ENCODE peak calls at places on chromosomes 6 and 20, in six cellular contexts. S is gastrocnemius medialis; B is cardiac muscle cell; I is CD8-positive, alpha-beta T cell; D is coronary artery; E is upper lobe of right lung. T is an unnamed sample.

GRCh38 chr6:22788038-22788437 is 218.7 kb downstream of the HDGFL1 start:
- DNase-seq in S (no peak), B (no peak), I (no peak), D (no peak), E (no peak), T (no peak)

GRCh38 chr20:9508240-9508661 is 6.1 kb upstream of the LAMP5 start:
- DNase-seq in S (no peak), B (no peak), I (no peak), D (no peak), E (no peak), T (no peak)

GRCh38 chr6:21300439-21300838 is 293.1 kb upstream of the SOX4 start:
- DNase-seq in S (no peak), B (no peak), I (no peak), D (no peak), E (no peak), T (no peak)

GRCh38 chr6:147528511-147529145 is 20.1 kb downstream of the SAMD5 start:
- DNase-seq in S (no peak), B (no peak), I (no peak), D (no peak), E (no peak), T (no peak)

GRCh38 chr6:10315034-10315433 is 99.8 kb downstream of the TFAP2A start:
- DNase-seq in S (no peak), B (no peak), I (no peak), D (no peak), E (no peak), T (no peak)

GRCh38 chr20:38935285-38935684 is 9.1 kb downstream of the FAM83D start:
- DNase-seq in S (no peak), B (peak; percentile 47), I (no peak), D (no peak), E (no peak), T (no peak)

GRCh38 chr6:115091461-115091860 is 748.6 kb upstream of the HS3ST5 start:
- DNase-seq in S (no peak), B (no peak), I (no peak), D (no peak), E (no peak), T (no peak)

GRCh38 chr20:39248851-39249485 is 286.8 kb downstream of the DHX35 start:
- DNase-seq in S (no peak), B (no peak), I (no peak), D (no peak), E (no peak), T (no peak)

GRCh38 chr20:13810446-13810845 is 25.6 kb downstream of the NDUFAF5 start:
- DNase-seq in S (no peak), B (no peak), I (no peak), D (no peak), E (no peak), T (no peak)

GRCh38 chr20:56460459-56460858 is 8.0 kb upstream of the RTF2 start:
- DNase-seq in S (no peak), B (no peak), I (peak; percentile 54), D (no peak), E (no peak), T (no peak)

GRCh38 chr6:149480502-149481280 is 4.1 kb downstream of the ZC3H12D start:
- DNase-seq in S (no peak), B (no peak), I (peak; percentile 57), D (no peak), E (no peak), T (no peak)

GRCh38 chr6:156875062-156875461 is 97.9 kb downstream of the ARID1B start:
- DNase-seq in S (no peak), B (no peak), I (no peak), D (no peak), E (no peak), T (no peak)

GRCh38 chr6:118659513-118660217 is 8.3 kb upstream of the CEP85L start:
- DNase-seq in S (peak; percentile 65), B (no peak), I (no peak), D (no peak), E (no peak), T (no peak)

GRCh38 chr6:112218563-112218962 is 35.8 kb downstream of the LAMA4 start:
- DNase-seq in S (no peak), B (peak; percentile 49), I (no peak), D (no peak), E (no peak), T (no peak)

GRCh38 chr6:9523462-9523861 is 891.4 kb downstream of the TFAP2A start:
- DNase-seq in S (no peak), B (peak; percentile 86), I (no peak), D (no peak), E (no peak), T (no peak)

GRCh38 chr6:37809144-37809543 is 10.4 kb upstream of the ZFAND3 start:
- DNase-seq in S (no peak), B (peak; percentile 71), I (no peak), D (no peak), E (no peak), T (no peak)

GRCh38 chr6:151494235-151494950 is 576 bp downstream of the CCDC170 start:
- DNase-seq in S (no peak), B (peak; percentile 54), I (no peak), D (no peak), E (peak; percentile 73), T (no peak)

GRCh38 chr6:144158133-144158532 is 7.8 kb downstream of the STX11 start:
- DNase-seq in S (peak; percentile 36), B (peak; percentile 97), I (no peak), D (no peak), E (no peak), T (no peak)

GRCh38 chr20:43191946-43192847 is 2.5 kb upstream of the PTPRT start:
- DNase-seq in S (no peak), B (peak; percentile 6), I (no peak), D (no peak), E (no peak), T (peak; percentile 20)

GRCh38 chr20:11926599-11926998 is 8.9 kb downstream of the BTBD3 start:
- DNase-seq in S (no peak), B (no peak), I (no peak), D (no peak), E (no peak), T (no peak)

GRCh38 chr6:42279144-42279781 is 61.6 kb upstream of the MRPS10 start:
- DNase-seq in S (peak; percentile 33), B (peak; percentile 54), I (peak; percentile 37), D (peak; percentile 56), E (no peak), T (no peak)

GRCh38 chr6:39793528-39793927 is 1.4 kb downstream of the DAAM2 start:
- DNase-seq in S (no peak), B (no peak), I (no peak), D (no peak), E (no peak), T (no peak)

GRCh38 chr20:59602546-59603080 is 1.7 kb upstream of the PHACTR3 start:
- DNase-seq in S (no peak), B (no peak), I (no peak), D (no peak), E (no peak), T (no peak)

GRCh38 chr6:156832166-156832743 is 55.1 kb downstream of the ARID1B start:
- DNase-seq in S (peak; percentile 53), B (peak; percentile 61), I (no peak), D (no peak), E (no peak), T (no peak)

GRCh38 chr6:107715523-107716321 is 108.4 kb downstream of the SCML4 start:
- DNase-seq in S (no peak), B (no peak), I (peak; percentile 33), D (no peak), E (no peak), T (no peak)

GRCh38 chr6:139701003-139701402 is 326.6 kb upstream of the CITED2 start:
- DNase-seq in S (no peak), B (no peak), I (no peak), D (no peak), E (no peak), T (no peak)
- H3K27ac ChIP-seq in S (no peak overlapping the region), B (no peak overlapping the region), I (no peak overlapping the region), D (no peak overlapping the region), E (no peak overlapping the region), T (no peak overlapping the region)

DNA sequence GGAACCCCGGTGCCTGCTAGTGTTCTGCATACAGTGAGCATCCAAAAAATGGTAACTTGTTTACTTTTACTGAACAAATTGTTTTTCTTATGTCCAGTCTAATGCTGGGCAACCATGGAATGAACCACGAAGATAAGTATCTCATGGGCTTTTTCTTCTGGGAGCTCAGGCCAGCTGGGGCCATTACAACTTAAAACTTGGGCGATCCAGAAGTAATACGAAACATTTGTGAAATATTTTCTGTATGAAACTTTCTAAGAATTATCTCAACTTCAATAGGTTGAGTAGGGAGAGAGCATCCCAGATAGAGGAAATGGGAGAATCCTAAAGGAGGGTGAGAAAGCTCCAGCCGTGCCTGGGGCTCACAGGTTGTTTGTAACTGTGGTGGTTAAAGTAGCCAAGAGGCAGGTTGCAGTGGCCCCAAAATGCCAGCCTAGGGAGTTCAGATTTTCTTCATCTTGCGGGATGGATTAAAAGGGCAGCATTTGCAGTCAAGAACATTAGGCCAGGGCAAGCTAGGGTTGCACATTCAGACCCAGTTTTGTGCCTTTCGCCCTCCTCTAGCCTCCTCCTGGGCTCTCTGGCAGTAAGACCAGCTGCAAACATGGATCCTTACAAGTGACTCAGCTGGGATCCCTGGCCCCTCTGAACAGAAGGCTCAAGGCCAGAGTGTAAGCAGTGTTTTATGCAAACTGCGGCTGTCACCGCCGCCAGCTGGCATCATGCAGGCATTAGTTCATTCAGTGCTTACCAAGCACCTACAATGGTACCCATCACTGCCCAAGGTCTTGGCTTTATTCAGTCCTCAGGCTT is 41.5 kb downstream of the ELMO2 start:
- DNase-seq in S (no peak), B (no peak), I (no peak), D (no peak), E (no peak), T (peak; percentile 77)
- H3K27ac ChIP-seq in S (peak overlapping the region; percentile 94), B (peak overlapping the region; percentile 99), I (peak overlapping the region; percentile 97), D (peak overlapping the region; percentile 97), E (peak overlapping the region; percentile 99), T (peak overlapping the region; percentile 94)

DNA sequence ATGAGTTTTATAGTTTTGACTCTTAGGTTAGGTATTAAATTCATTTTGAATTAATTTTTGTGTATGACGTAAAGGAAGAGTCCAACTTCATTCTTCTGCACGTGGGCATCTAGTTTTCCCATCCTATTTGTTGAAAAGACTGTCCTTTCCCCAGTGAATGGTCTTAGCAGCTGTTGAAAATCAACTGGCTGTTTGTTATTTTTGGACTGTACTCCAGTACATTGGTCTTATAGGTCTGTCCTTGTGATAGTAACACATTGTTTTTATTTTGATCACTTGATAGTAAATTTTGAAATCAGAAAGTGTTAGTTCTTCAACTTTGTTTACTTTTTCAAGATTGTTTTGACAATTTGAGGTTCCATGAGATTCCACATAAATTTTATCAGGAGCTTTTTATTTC is 280.2 kb upstream of the FOXQ1 start:
- DNase-seq in S (no peak), B (no peak), I (no peak), D (no peak), E (no peak), T (no peak)
- H3K27ac ChIP-seq in S (no peak overlapping the region), B (no peak overlapping the region), I (no peak overlapping the region), D (no peak overlapping the region), E (no peak overlapping the region), T (no peak overlapping the region)

GRCh38 chr6:80465513-80465912 is 359.0 kb downstream of the BCKDHB start:
- DNase-seq in S (no peak), B (no peak), I (no peak), D (no peak), E (no peak), T (no peak)

GRCh38 chr6:80469977-80470376 is 363.5 kb downstream of the BCKDHB start:
- DNase-seq in S (no peak), B (no peak), I (no peak), D (no peak), E (no peak), T (no peak)

GRCh38 chr6:80466981-80467380 is 360.5 kb downstream of the BCKDHB start:
- DNase-seq in S (no peak), B (peak; percentile 15), I (no peak), D (no peak), E (no peak), T (no peak)

GRCh38 chr6:80467408-80467807 is 360.9 kb downstream of the BCKDHB start:
- DNase-seq in S (no peak), B (no peak), I (no peak), D (no peak), E (no peak), T (no peak)

GRCh38 chr6:80468398-80468797 is 361.9 kb downstream of the BCKDHB start:
- DNase-seq in S (no peak), B (no peak), I (no peak), D (no peak), E (no peak), T (no peak)
- H3K27ac ChIP-seq in S (no peak overlapping the region), B (no peak overlapping the region), I (no peak overlapping the region), D (no peak overlapping the region), E (no peak overlapping the region), T (no peak overlapping the region)